ENCODE peak calls at places on chromosomes 4 and X, in six cellular contexts. One of them, this sample, is unnamed.

GRCh38 chrX:77070108-77070918 is 376.9 kb upstream of the FGF16 start:
- DNase-seq in K562: no peak
- DNase-seq in GM12878: no peak
- DNase-seq in GM12891: no peak
- DNase-seq in HepG2: no peak
- DNase-seq in H1: no peak
- DNase-seq in this sample: no peak

GRCh38 chr4:73589261-73589847 is 30.9 kb downstream of the RASSF6 start:
- DNase-seq in H1: no peak
- DNase-seq in K562: no peak
- DNase-seq in GM12878: peak; percentile 59
- DNase-seq in GM12891: no peak
- DNase-seq in HepG2: no peak
- DNase-seq in this sample: no peak

GRCh38 chrX:83759872-83760271 is 101.1 kb upstream of the CYLC1 start:
- DNase-seq in GM12878: no peak
- DNase-seq in GM12891: no peak
- DNase-seq in HepG2: peak; percentile 6
- DNase-seq in H1: no peak
- DNase-seq in K562: no peak
- DNase-seq in this sample: no peak

GRCh38 chrX:4710618-4711433 is 997.4 kb upstream of the PRKX start:
- DNase-seq in HepG2: peak; percentile 23
- DNase-seq in GM12878: peak; percentile 16
- DNase-seq in K562: no peak
- DNase-seq in H1: no peak
- DNase-seq in GM12891: no peak
- DNase-seq in this sample: no peak

GRCh38 chr4:184292877-184293276 is 75.2 kb upstream of the ENPP6 start:
- DNase-seq in K562: no peak
- DNase-seq in GM12891: no peak
- DNase-seq in GM12878: no peak
- DNase-seq in H1: no peak
- DNase-seq in HepG2: no peak
- DNase-seq in this sample: no peak

GRCh38 chrX:1521459-1521956 is 15.5 kb downstream of the P2RY8 start:
- DNase-seq in K562: no peak
- DNase-seq in HepG2: peak; percentile 29
- DNase-seq in GM12878: peak; percentile 99
- DNase-seq in H1: peak; percentile 46
- DNase-seq in GM12891: no peak
- DNase-seq in this sample: peak; percentile 69

GRCh38 chr4:38131371-38132139 is 171.4 kb downstream of the PTTG2 start:
- DNase-seq in K562: no peak
- DNase-seq in H1: no peak
- DNase-seq in HepG2: no peak
- DNase-seq in GM12878: peak; percentile 84
- DNase-seq in GM12891: no peak
- DNase-seq in this sample: no peak

GRCh38 chrX:122591546-122591945 is 592.5 kb upstream of the GRIA3 start:
- DNase-seq in GM12878: no peak
- DNase-seq in H1: no peak
- DNase-seq in HepG2: no peak
- DNase-seq in K562: no peak
- DNase-seq in GM12891: no peak
- DNase-seq in this sample: no peak

GRCh38 chr4:26173619-26174018 is 147.2 kb upstream of the RBPJ start:
- DNase-seq in K562: no peak
- DNase-seq in H1: no peak
- DNase-seq in HepG2: no peak
- DNase-seq in GM12878: no peak
- DNase-seq in GM12891: no peak
- DNase-seq in this sample: no peak

GRCh38 chrX:80335062-80335830 is 85.0 kb upstream of the TENT5D start:
- DNase-seq in HepG2: no peak
- DNase-seq in GM12878: no peak
- DNase-seq in GM12891: no peak
- DNase-seq in K562: peak; percentile 4
- DNase-seq in H1: peak; percentile 86
- DNase-seq in this sample: no peak

GRCh38 chr4:95571577-95571976 is 22.8 kb upstream of the UNC5C start:
- DNase-seq in HepG2: no peak
- DNase-seq in K562: no peak
- DNase-seq in GM12891: no peak
- DNase-seq in GM12878: no peak
- DNase-seq in H1: no peak
- DNase-seq in this sample: no peak

GRCh38 chr4:158020734-158021346 is 152.0 kb downstream of the GASK1B start:
- DNase-seq in K562: no peak
- DNase-seq in GM12878: no peak
- DNase-seq in HepG2: peak; percentile 44
- DNase-seq in H1: no peak
- DNase-seq in GM12891: no peak
- DNase-seq in this sample: no peak

GRCh38 chrX:74065831-74066390 is 238.1 kb upstream of the ZCCHC13 start:
- DNase-seq in K562: no peak
- DNase-seq in HepG2: no peak
- DNase-seq in GM12878: no peak
- DNase-seq in H1: no peak
- DNase-seq in GM12891: no peak
- DNase-seq in this sample: no peak

GRCh38 chr4:104983615-104984179 is 163.0 kb upstream of the TET2 start:
- DNase-seq in K562: no peak
- DNase-seq in GM12878: no peak
- DNase-seq in GM12891: no peak
- DNase-seq in H1: no peak
- DNase-seq in HepG2: no peak
- DNase-seq in this sample: no peak

GRCh38 chr4:39544580-39545315 is 17.5 kb upstream of the UGDH start:
- DNase-seq in GM12878: no peak
- DNase-seq in GM12891: no peak
- DNase-seq in HepG2: no peak
- DNase-seq in H1: no peak
- DNase-seq in K562: no peak
- DNase-seq in this sample: no peak

GRCh38 chr4:146333187-146333894 is 119.0 kb downstream of the REELD1 start:
- DNase-seq in GM12891: no peak
- DNase-seq in HepG2: peak; percentile 7
- DNase-seq in GM12878: peak; percentile 59
- DNase-seq in H1: no peak
- DNase-seq in K562: no peak
- DNase-seq in this sample: peak; percentile 2

DNA sequence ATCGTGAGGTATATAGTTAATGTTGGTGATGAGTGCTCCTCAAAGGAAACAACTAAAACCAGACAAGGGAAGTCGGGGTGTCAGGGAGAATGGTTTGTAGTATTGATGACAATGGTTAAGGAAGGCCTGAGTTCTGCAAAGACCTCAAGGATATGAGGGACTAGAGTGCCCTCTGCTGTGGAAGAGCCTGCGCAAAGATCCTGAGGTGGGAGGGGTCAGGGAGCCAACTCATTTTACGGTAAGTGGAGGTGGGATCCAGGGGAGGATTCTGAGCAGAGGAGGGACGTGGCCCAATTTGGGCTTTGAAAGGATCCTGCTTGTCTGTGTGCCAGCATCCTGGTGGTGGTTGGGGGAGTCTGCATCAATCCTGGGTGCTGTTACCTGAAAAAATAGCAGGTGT is 11.3 kb downstream of the UBA1 start:
- DNase-seq in GM12878: no peak
- DNase-seq in K562: no peak
- DNase-seq in HepG2: no peak
- DNase-seq in GM12891: no peak
- DNase-seq in H1: no peak
- DNase-seq in this sample: no peak
- TF ChIP-seq POLR2A in GM12878: no peak
- TF ChIP-seq POLR2A in K562: no peak
- TF ChIP-seq POLR2A in HepG2: no peak
- TF ChIP-seq POLR2A in GM12891: no peak
- TF ChIP-seq POLR2A in H1: no peak
- TF ChIP-seq POLR2A in this sample: no peak

GRCh38 chr4:53767503-53767902 is 176.2 kb upstream of the LNX1 start:
- DNase-seq in GM12891: no peak
- DNase-seq in HepG2: no peak
- DNase-seq in H1: no peak
- DNase-seq in GM12878: no peak
- DNase-seq in K562: no peak
- DNase-seq in this sample: no peak
- TF ChIP-seq TAF1 in GM12891: no peak
- TF ChIP-seq TAF1 in HepG2: no peak
- TF ChIP-seq TAF1 in H1: no peak
- TF ChIP-seq TAF1 in GM12878: no peak
- TF ChIP-seq TAF1 in K562: no peak
- TF ChIP-seq TAF1 in this sample: no peak

GRCh38 chr4:102552781-102553180 is 51.6 kb downstream of the NFKB1 start:
- DNase-seq in K562: no peak
- DNase-seq in GM12878: no peak
- DNase-seq in GM12891: no peak
- DNase-seq in HepG2: no peak
- DNase-seq in H1: no peak
- DNase-seq in this sample: no peak

GRCh38 chr4:102557636-102558035 is 56.5 kb downstream of the NFKB1 start:
- DNase-seq in GM12878: no peak
- DNase-seq in H1: no peak
- DNase-seq in HepG2: no peak
- DNase-seq in GM12891: no peak
- DNase-seq in K562: no peak
- DNase-seq in this sample: no peak

GRCh38 chr4:102553982-102554381 is 52.8 kb downstream of the NFKB1 start:
- DNase-seq in K562: no peak
- DNase-seq in HepG2: no peak
- DNase-seq in GM12878: no peak
- DNase-seq in GM12891: no peak
- DNase-seq in H1: no peak
- DNase-seq in this sample: no peak

GRCh38 chr4:102554482-102554881 is 53.3 kb downstream of the NFKB1 start:
- DNase-seq in K562: no peak
- DNase-seq in GM12878: no peak
- DNase-seq in GM12891: no peak
- DNase-seq in HepG2: no peak
- DNase-seq in H1: no peak
- DNase-seq in this sample: no peak

DNA sequence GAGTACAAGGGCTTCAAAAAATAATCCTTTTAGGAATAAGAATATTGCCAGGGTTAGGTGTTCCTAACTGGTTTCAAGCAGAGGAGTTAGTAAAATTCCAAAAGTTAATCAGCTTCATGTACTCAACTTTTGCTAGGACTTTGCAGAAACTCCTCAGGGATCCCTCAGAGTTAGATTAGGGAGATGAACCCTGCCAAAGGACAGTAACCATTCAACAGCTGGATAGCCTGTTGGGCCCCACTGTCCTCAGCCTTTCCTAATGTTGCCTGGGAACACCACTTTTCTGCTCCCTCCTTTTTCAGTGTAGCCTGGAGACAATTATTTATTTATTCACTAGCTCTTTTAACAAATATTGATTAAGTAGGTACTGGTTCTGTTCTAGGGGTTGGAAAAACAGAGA is 53.8 kb downstream of the NFKB1 start:
- DNase-seq in H1: no peak
- DNase-seq in K562: no peak
- DNase-seq in HepG2: no peak
- DNase-seq in GM12891: no peak
- DNase-seq in GM12878: no peak
- DNase-seq in this sample: no peak
- TF ChIP-seq POLR2AphosphoS5 in H1: no peak
- TF ChIP-seq POLR2AphosphoS5 in K562: no peak
- TF ChIP-seq POLR2AphosphoS5 in HepG2: no peak
- TF ChIP-seq POLR2AphosphoS5 in GM12891: no peak
- TF ChIP-seq POLR2AphosphoS5 in GM12878: no peak
- TF ChIP-seq POLR2AphosphoS5 in this sample: no peak

GRCh38 chrX:154013614-154014360 is 5.9 kb downstream of the IRAK1 start:
- DNase-seq in HepG2: no peak
- DNase-seq in H1: peak; percentile 72
- DNase-seq in K562: peak; percentile 72
- DNase-seq in GM12891: peak; percentile 56
- DNase-seq in GM12878: no peak
- DNase-seq in this sample: peak; percentile 66

GRCh38 chrX:154011376-154012335 is 8.0 kb downstream of the IRAK1 start:
- DNase-seq in H1: no peak
- DNase-seq in GM12878: no peak
- DNase-seq in K562: no peak
- DNase-seq in HepG2: no peak
- DNase-seq in GM12891: no peak
- DNase-seq in this sample: no peak

GRCh38 chrX:154013001-154013421 is 6.7 kb downstream of the IRAK1 start:
- DNase-seq in GM12891: no peak
- DNase-seq in HepG2: no peak
- DNase-seq in H1: no peak
- DNase-seq in GM12878: no peak
- DNase-seq in K562: no peak
- DNase-seq in this sample: no peak

GRCh38 chrX:154010330-154011087 is 9.2 kb downstream of the IRAK1 start:
- DNase-seq in GM12878: no peak
- DNase-seq in K562: no peak
- DNase-seq in GM12891: no peak
- DNase-seq in HepG2: peak; percentile 66
- DNase-seq in H1: no peak
- DNase-seq in this sample: no peak

GRCh38 chrX:154012336-154012991 is 7.2 kb downstream of the IRAK1 start:
- DNase-seq in H1: no peak
- DNase-seq in GM12891: no peak
- DNase-seq in GM12878: no peak
- DNase-seq in K562: no peak
- DNase-seq in HepG2: peak; percentile 72
- DNase-seq in this sample: no peak
- TF ChIP-seq POLR2A in H1: no peak
- TF ChIP-seq POLR2A in GM12891: no peak
- TF ChIP-seq POLR2A in GM12878: peak; percentile 33
- TF ChIP-seq POLR2A in K562: peak; percentile 3
- TF ChIP-seq POLR2A in HepG2: no peak
- TF ChIP-seq POLR2A in this sample: no peak

DNA sequence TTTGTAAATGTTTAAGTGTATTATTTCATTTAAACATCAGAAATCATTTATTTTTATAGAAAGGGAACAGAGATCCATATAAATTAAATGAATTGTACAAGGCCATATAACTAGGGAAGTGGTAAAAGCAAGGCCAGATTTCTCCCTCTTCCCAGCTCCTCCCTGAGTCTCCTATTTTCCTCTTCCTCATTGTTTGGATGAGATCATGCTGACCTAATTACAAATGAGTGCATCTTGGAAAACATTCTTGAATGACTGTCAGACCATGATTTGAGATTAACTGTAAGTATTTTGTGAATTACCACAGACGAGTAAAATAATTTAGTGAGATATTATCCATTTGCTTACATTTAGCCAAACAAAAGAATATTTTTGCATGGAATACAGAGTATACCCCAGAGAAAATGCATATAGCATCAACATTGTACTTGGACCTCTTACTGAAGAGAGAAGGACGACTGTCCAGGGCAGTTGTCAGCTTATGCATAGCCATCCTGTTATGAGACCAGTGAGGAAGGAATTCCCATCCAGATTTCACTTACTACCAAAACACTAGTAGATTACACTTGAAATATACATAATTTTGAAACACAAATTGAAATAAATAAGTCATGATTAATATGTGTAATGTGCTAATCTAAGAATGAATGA is 47.3 kb downstream of the SLAIN2 start:
- DNase-seq in K562: no peak
- DNase-seq in GM12878: no peak
- DNase-seq in GM12891: no peak
- DNase-seq in HepG2: no peak
- DNase-seq in H1: no peak
- DNase-seq in this sample: no peak
- TF ChIP-seq TAF1 in K562: no peak
- TF ChIP-seq TAF1 in GM12878: no peak
- TF ChIP-seq TAF1 in GM12891: no peak
- TF ChIP-seq TAF1 in HepG2: no peak
- TF ChIP-seq TAF1 in H1: no peak
- TF ChIP-seq TAF1 in this sample: no peak

GRCh38 chrX:30525732-30526131 is 51.8 kb downstream of the TASL start:
- DNase-seq in GM12891: no peak
- DNase-seq in K562: no peak
- DNase-seq in H1: no peak
- DNase-seq in GM12878: no peak
- DNase-seq in HepG2: no peak
- DNase-seq in this sample: no peak
- TF ChIP-seq POLR2AphosphoS5 in GM12891: no peak
- TF ChIP-seq POLR2AphosphoS5 in K562: no peak
- TF ChIP-seq POLR2AphosphoS5 in H1: no peak
- TF ChIP-seq POLR2AphosphoS5 in GM12878: no peak
- TF ChIP-seq POLR2AphosphoS5 in HepG2: no peak
- TF ChIP-seq POLR2AphosphoS5 in this sample: no peak

This sample was measured in GM12892.